ENCODE peak calls at places on chromosome 1, in eight cellular contexts. One of them, this sample, is unnamed.

GRCh38 chr1:221487781-221488520 is 253.9 kb downstream of the DUSP10 start:
- DNase-seq in breast epithelium: no peak
- DNase-seq in fibroblast of lung: peak; percentile 89
- DNase-seq in left ventricle myocardium inferior: no peak
- DNase-seq in Caco-2: no peak
- DNase-seq in BE2C: no peak
- DNase-seq in A549: peak; percentile 74
- DNase-seq in psoas muscle: no peak
- DNase-seq in this sample: peak; percentile 42

GRCh38 chr1:18396247-18396646 is 84.5 kb upstream of the KLHDC7A start:
- DNase-seq in breast epithelium: no peak
- DNase-seq in fibroblast of lung: no peak
- DNase-seq in left ventricle myocardium inferior: no peak
- DNase-seq in Caco-2: no peak
- DNase-seq in BE2C: no peak
- DNase-seq in A549: peak; percentile 6
- DNase-seq in psoas muscle: no peak
- DNase-seq in this sample: no peak

GRCh38 chr1:91830242-91831131 is 55.5 kb downstream of the TGFBR3 start:
- DNase-seq in breast epithelium: peak; percentile 90
- DNase-seq in fibroblast of lung: peak; percentile 74
- DNase-seq in left ventricle myocardium inferior: peak; percentile 80
- DNase-seq in Caco-2: no peak
- DNase-seq in BE2C: peak; percentile 20
- DNase-seq in A549: peak; percentile 80
- DNase-seq in psoas muscle: peak; percentile 72
- DNase-seq in this sample: no peak

GRCh38 chr1:154747841-154748766 is 122.0 kb downstream of the KCNN3 start:
- DNase-seq in breast epithelium: no peak
- DNase-seq in fibroblast of lung: peak; percentile 23
- DNase-seq in left ventricle myocardium inferior: peak; percentile 68
- DNase-seq in Caco-2: no peak
- DNase-seq in BE2C: peak; percentile 72
- DNase-seq in A549: no peak
- DNase-seq in psoas muscle: no peak
- DNase-seq in this sample: no peak

GRCh38 chr1:22104074-22104473 is 38.8 kb downstream of the WNT4 start:
- DNase-seq in breast epithelium: no peak
- DNase-seq in fibroblast of lung: no peak
- DNase-seq in left ventricle myocardium inferior: no peak
- DNase-seq in Caco-2: no peak
- DNase-seq in BE2C: no peak
- DNase-seq in A549: no peak
- DNase-seq in psoas muscle: no peak
- DNase-seq in this sample: no peak

GRCh38 chr1:90387825-90388224 is 329.3 kb downstream of the BARHL2 start:
- DNase-seq in breast epithelium: no peak
- DNase-seq in fibroblast of lung: no peak
- DNase-seq in left ventricle myocardium inferior: no peak
- DNase-seq in Caco-2: no peak
- DNase-seq in BE2C: no peak
- DNase-seq in A549: no peak
- DNase-seq in psoas muscle: no peak
- DNase-seq in this sample: no peak

GRCh38 chr1:84253891-84254290 is 47.6 kb upstream of the SAMD13 start:
- DNase-seq in breast epithelium: peak; percentile 49
- DNase-seq in fibroblast of lung: peak; percentile 98
- DNase-seq in left ventricle myocardium inferior: peak; percentile 27
- DNase-seq in Caco-2: no peak
- DNase-seq in BE2C: no peak
- DNase-seq in A549: peak; percentile 91
- DNase-seq in psoas muscle: peak; percentile 68
- DNase-seq in this sample: peak; percentile 86

GRCh38 chr1:76958808-76959207 is 91.5 kb downstream of the ST6GALNAC5 start:
- DNase-seq in breast epithelium: no peak
- DNase-seq in fibroblast of lung: no peak
- DNase-seq in left ventricle myocardium inferior: no peak
- DNase-seq in Caco-2: no peak
- DNase-seq in BE2C: no peak
- DNase-seq in A549: no peak
- DNase-seq in psoas muscle: no peak
- DNase-seq in this sample: no peak

GRCh38 chr1:168019407-168019806 is 82.5 kb upstream of the MPC2 start:
- DNase-seq in breast epithelium: no peak
- DNase-seq in fibroblast of lung: no peak
- DNase-seq in left ventricle myocardium inferior: no peak
- DNase-seq in Caco-2: no peak
- DNase-seq in BE2C: no peak
- DNase-seq in A549: no peak
- DNase-seq in psoas muscle: no peak
- DNase-seq in this sample: no peak

GRCh38 chr1:95042286-95042685 is 30.5 kb downstream of the ALG14 start:
- DNase-seq in breast epithelium: no peak
- DNase-seq in fibroblast of lung: peak; percentile 34
- DNase-seq in left ventricle myocardium inferior: no peak
- DNase-seq in Caco-2: no peak
- DNase-seq in BE2C: no peak
- DNase-seq in A549: no peak
- DNase-seq in psoas muscle: no peak
- DNase-seq in this sample: no peak

GRCh38 chr1:23483327-23484252 is at the start of gene ASAP3:
- DNase-seq in breast epithelium: peak; percentile 30
- DNase-seq in fibroblast of lung: peak; percentile 75
- DNase-seq in left ventricle myocardium inferior: peak; percentile 60
- DNase-seq in Caco-2: peak; percentile 45
- DNase-seq in BE2C: no peak
- DNase-seq in A549: no peak
- DNase-seq in psoas muscle: peak; percentile 79
- DNase-seq in this sample: peak; percentile 11

GRCh38 chr1:94522304-94522703 is 19.3 kb downstream of the F3 start:
- DNase-seq in breast epithelium: no peak
- DNase-seq in fibroblast of lung: peak; percentile 62
- DNase-seq in left ventricle myocardium inferior: no peak
- DNase-seq in Caco-2: no peak
- DNase-seq in BE2C: peak; percentile 18
- DNase-seq in A549: peak; percentile 41
- DNase-seq in psoas muscle: no peak
- DNase-seq in this sample: peak; percentile 29

GRCh38 chr1:204507317-204508105 is 8.7 kb upstream of the MDM4 start:
- DNase-seq in breast epithelium: no peak
- DNase-seq in fibroblast of lung: peak; percentile 60
- DNase-seq in left ventricle myocardium inferior: no peak
- DNase-seq in Caco-2: peak; percentile 68
- DNase-seq in BE2C: peak; percentile 75
- DNase-seq in A549: peak; percentile 89
- DNase-seq in psoas muscle: no peak
- DNase-seq in this sample: no peak

GRCh38 chr1:89692601-89693503 is 59.9 kb downstream of the LRRC8C start:
- DNase-seq in breast epithelium: no peak
- DNase-seq in fibroblast of lung: peak; percentile 20
- DNase-seq in left ventricle myocardium inferior: no peak
- DNase-seq in Caco-2: no peak
- DNase-seq in BE2C: peak; percentile 16
- DNase-seq in A549: peak; percentile 18
- DNase-seq in psoas muscle: no peak
- DNase-seq in this sample: no peak

GRCh38 chr1:80892452-80892995 is 908.2 kb upstream of the ADGRL2 start:
- DNase-seq in breast epithelium: no peak
- DNase-seq in fibroblast of lung: no peak
- DNase-seq in left ventricle myocardium inferior: no peak
- DNase-seq in Caco-2: no peak
- DNase-seq in BE2C: no peak
- DNase-seq in A549: no peak
- DNase-seq in psoas muscle: no peak
- DNase-seq in this sample: peak; percentile 1

GRCh38 chr1:116435806-116436486 is 62.9 kb downstream of the ATP1A1 start:
- DNase-seq in breast epithelium: no peak
- DNase-seq in fibroblast of lung: no peak
- DNase-seq in left ventricle myocardium inferior: no peak
- DNase-seq in Caco-2: no peak
- DNase-seq in BE2C: no peak
- DNase-seq in A549: no peak
- DNase-seq in psoas muscle: no peak
- DNase-seq in this sample: no peak
- H3K4me1 ChIP-seq in breast epithelium: no peaks in the 10 kb centered on the region
- H3K4me1 ChIP-seq in fibroblast of lung: no peaks in the 10 kb centered on the region
- H3K4me1 ChIP-seq in left ventricle myocardium inferior: peaks cover 16% of the 10 kb centered on the region
- H3K4me1 ChIP-seq in Caco-2: peaks cover 27% of the 10 kb centered on the region
- H3K4me1 ChIP-seq in BE2C: peaks cover 17% of the 10 kb centered on the region
- H3K4me1 ChIP-seq in A549: no peaks in the 10 kb centered on the region
- H3K4me1 ChIP-seq in psoas muscle: peaks cover 14% of the 10 kb centered on the region
- H3K4me1 ChIP-seq in this sample: no peaks in the 10 kb centered on the region

GRCh38 chr1:31164291-31164690 is 75.4 kb downstream of the NKAIN1 start:
- DNase-seq in breast epithelium: no peak
- DNase-seq in fibroblast of lung: no peak
- DNase-seq in left ventricle myocardium inferior: no peak
- DNase-seq in Caco-2: no peak
- DNase-seq in BE2C: no peak
- DNase-seq in A549: no peak
- DNase-seq in psoas muscle: no peak
- DNase-seq in this sample: peak; percentile 29

GRCh38 chr1:31163866-31164265 is 75.8 kb downstream of the NKAIN1 start:
- DNase-seq in breast epithelium: no peak
- DNase-seq in fibroblast of lung: no peak
- DNase-seq in left ventricle myocardium inferior: no peak
- DNase-seq in Caco-2: no peak
- DNase-seq in BE2C: no peak
- DNase-seq in A549: no peak
- DNase-seq in psoas muscle: no peak
- DNase-seq in this sample: no peak

GRCh38 chr1:31161571-31161970 is 78.1 kb downstream of the NKAIN1 start:
- DNase-seq in breast epithelium: no peak
- DNase-seq in fibroblast of lung: no peak
- DNase-seq in left ventricle myocardium inferior: no peak
- DNase-seq in Caco-2: no peak
- DNase-seq in BE2C: no peak
- DNase-seq in A549: no peak
- DNase-seq in psoas muscle: no peak
- DNase-seq in this sample: no peak

GRCh38 chr1:31170486-31170735 is 69.3 kb downstream of the NKAIN1 start:
- DNase-seq in breast epithelium: no peak
- DNase-seq in fibroblast of lung: no peak
- DNase-seq in left ventricle myocardium inferior: no peak
- DNase-seq in Caco-2: no peak
- DNase-seq in BE2C: no peak
- DNase-seq in A549: no peak
- DNase-seq in psoas muscle: no peak
- DNase-seq in this sample: no peak

GRCh38 chr1:31166462-31166861 is 73.2 kb downstream of the NKAIN1 start:
- DNase-seq in breast epithelium: no peak
- DNase-seq in fibroblast of lung: no peak
- DNase-seq in left ventricle myocardium inferior: no peak
- DNase-seq in Caco-2: no peak
- DNase-seq in BE2C: no peak
- DNase-seq in A549: no peak
- DNase-seq in psoas muscle: no peak
- DNase-seq in this sample: no peak
- TF ChIP-seq CTCF in breast epithelium: no peak
- TF ChIP-seq CTCF in fibroblast of lung: no peak
- TF ChIP-seq CTCF in left ventricle myocardium inferior: no peak
- TF ChIP-seq CTCF in Caco-2: no peak
- TF ChIP-seq CTCF in BE2C: no peak
- TF ChIP-seq CTCF in A549: no peak
- TF ChIP-seq CTCF in psoas muscle: no peak
- TF ChIP-seq CTCF in this sample: no peak

GRCh38 chr1:42201986-42202385 is 37.4 kb upstream of the GUCA2A start:
- DNase-seq in breast epithelium: no peak
- DNase-seq in fibroblast of lung: no peak
- DNase-seq in left ventricle myocardium inferior: no peak
- DNase-seq in Caco-2: no peak
- DNase-seq in BE2C: no peak
- DNase-seq in A549: no peak
- DNase-seq in psoas muscle: no peak
- DNase-seq in this sample: no peak
- H3K4me1 ChIP-seq in breast epithelium: no peaks in the 10 kb centered on the region
- H3K4me1 ChIP-seq in fibroblast of lung: no peaks in the 10 kb centered on the region
- H3K4me1 ChIP-seq in left ventricle myocardium inferior: no peaks in the 10 kb centered on the region
- H3K4me1 ChIP-seq in Caco-2: no peaks in the 10 kb centered on the region
- H3K4me1 ChIP-seq in BE2C: no peaks in the 10 kb centered on the region
- H3K4me1 ChIP-seq in A549: no peaks in the 10 kb centered on the region
- H3K4me1 ChIP-seq in psoas muscle: peaks cover 2% of the 10 kb centered on the region
- H3K4me1 ChIP-seq in this sample: peaks cover 13% of the 10 kb centered on the region

GRCh38 chr1:226457307-226457712 is 49.4 kb upstream of the PARP1 start:
- DNase-seq in breast epithelium: no peak
- DNase-seq in fibroblast of lung: no peak
- DNase-seq in left ventricle myocardium inferior: no peak
- DNase-seq in Caco-2: no peak
- DNase-seq in BE2C: no peak
- DNase-seq in A549: peak; percentile 9
- DNase-seq in psoas muscle: no peak
- DNase-seq in this sample: no peak
- TF ChIP-seq CTCF in breast epithelium: no peak
- TF ChIP-seq CTCF in fibroblast of lung: no peak
- TF ChIP-seq CTCF in left ventricle myocardium inferior: no peak
- TF ChIP-seq CTCF in Caco-2: no peak
- TF ChIP-seq CTCF in BE2C: no peak
- TF ChIP-seq CTCF in A549: no peak
- TF ChIP-seq CTCF in psoas muscle: no peak
- TF ChIP-seq CTCF in this sample: peak; percentile 14

This sample was measured in foreskin keratinocyte.